ENCODE peak calls at places on chromosomes 4 and X, in five cellular contexts. N is mesenchymal stem cell, J is IMR-90, U is neuronal stem cell, O is H1. B is an unnamed sample.

GRCh38 chr4:170580651-170581050 is 490.9 kb upstream of the AADAT start:
- DNase-seq in N (no peak), J (no peak), U (no peak), O (no peak), B (no peak)

GRCh38 chr4:119300072-119300387 is 21.9 kb downstream of the FABP2 start:
- DNase-seq in N (peak; percentile 73), J (peak; percentile 59), U (no peak), O (no peak), B (no peak)

GRCh38 chrX:7270018-7270417 is 122.1 kb upstream of the PUDP start:
- DNase-seq in N (peak; percentile 69), J (peak; percentile 58), U (no peak), O (no peak), B (no peak)

GRCh38 chr4:182842991-182843390 is 74.2 kb downstream of the DCTD start:
- DNase-seq in N (no peak), J (no peak), U (no peak), O (no peak), B (no peak)

GRCh38 chr4:103499094-103499493 is 220.7 kb downstream of the TACR3 start:
- DNase-seq in N (peak; percentile 18), J (no peak), U (no peak), O (no peak), B (peak; percentile 48)

GRCh38 chr4:5839751-5840674 is 52.9 kb downstream of the CRMP1 start:
- DNase-seq in N (no peak), J (no peak), U (no peak), O (no peak), B (no peak)

GRCh38 chrX:65696613-65697012 is 29.2 kb downstream of the MSN start:
- DNase-seq in N (no peak), J (no peak), U (no peak), O (no peak), B (no peak)

GRCh38 chr4:128519163-128519810 is 231.7 kb upstream of the PGRMC2 start:
- DNase-seq in N (no peak), J (peak; percentile 23), U (no peak), O (no peak), B (no peak)

GRCh38 chrX:10722804-10723364 is 102.5 kb upstream of the MID1 start:
- DNase-seq in N (peak; percentile 37), J (peak; percentile 67), U (peak; percentile 39), O (peak; percentile 76), B (peak; percentile 61)

GRCh38 chr4:40245794-40246546 is 49.1 kb downstream of the RHOH start:
- DNase-seq in N (no peak), J (no peak), U (no peak), O (peak; percentile 55), B (peak; percentile 66)
- H3K36me3 ChIP-seq in N (no peaks in the 10 kb centered on the region), J (no peaks in the 10 kb centered on the region), U (peaks cover 10% of the 10 kb centered on the region), O (no peaks in the 10 kb centered on the region), B (no peaks in the 10 kb centered on the region)

DNA sequence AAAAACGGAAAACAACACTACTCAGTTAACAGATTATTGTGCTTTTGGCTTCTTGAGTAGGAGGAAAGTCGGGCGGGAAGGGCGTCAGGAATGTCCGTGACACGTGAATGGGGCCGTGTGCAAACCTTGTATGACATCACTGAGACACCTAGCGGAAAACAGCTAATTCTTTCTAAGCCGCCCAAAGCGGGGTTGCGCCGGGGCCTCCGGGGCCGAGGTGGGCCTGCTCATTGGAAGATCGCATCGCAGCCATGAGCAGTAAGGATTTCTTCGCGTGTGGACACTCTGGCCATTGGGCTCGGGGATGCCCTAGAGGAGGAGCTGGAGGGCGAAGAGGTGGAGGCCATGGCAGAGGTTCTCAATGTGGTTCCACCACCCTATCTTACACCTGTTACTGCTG is at the start of gene ZCCHC13:
- DNase-seq in N (no peak), J (no peak), U (no peak), O (no peak), B (no peak)
- H2BK15ac ChIP-seq in N (no peak within 1 kb of the TSS), J (no peak within 1 kb of the TSS), U (no peak within 1 kb of the TSS), O (no peak within 1 kb of the TSS), B (no peak within 1 kb of the TSS)

DNA sequence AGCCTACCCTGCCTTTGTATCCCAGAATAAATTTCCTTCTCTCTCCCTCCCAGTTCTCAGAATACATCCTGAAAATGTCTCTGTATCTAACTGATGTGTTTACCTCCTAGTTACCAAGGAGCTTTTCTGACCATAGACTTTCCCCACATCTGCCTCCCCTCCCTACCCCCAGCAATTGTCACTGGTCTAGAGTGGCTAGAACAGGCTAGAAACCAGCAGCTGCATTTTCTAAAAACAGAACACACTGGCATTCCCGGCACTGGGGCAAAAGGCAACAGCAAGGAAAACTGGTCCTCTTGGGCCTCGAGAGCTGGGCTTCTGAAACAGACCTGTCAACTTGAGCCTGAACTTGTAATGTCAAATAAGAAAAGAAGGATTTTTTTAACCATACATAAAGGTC is 16.4 kb downstream of the TASL start:
- DNase-seq in N (peak; percentile 41), J (no peak), U (no peak), O (no peak), B (peak; percentile 3)
- H3K36me3 ChIP-seq in N (no peaks in the 10 kb centered on the region), J (no peaks in the 10 kb centered on the region), U (no peaks in the 10 kb centered on the region), O (no peaks in the 10 kb centered on the region), B (no peaks in the 10 kb centered on the region)

GRCh38 chr4:186190456-186191265 is 706 bp upstream of the CYP4V2 start:
- DNase-seq in N (peak; percentile 43), J (no peak), U (no peak), O (peak; percentile 61), B (peak; percentile 33)

GRCh38 chr4:186193851-186194250 is 2.5 kb downstream of the CYP4V2 start:
- DNase-seq in N (no peak), J (no peak), U (no peak), O (no peak), B (no peak)

GRCh38 chr4:186189656-186190055 is 1.7 kb upstream of the CYP4V2 start:
- DNase-seq in N (no peak), J (no peak), U (no peak), O (no peak), B (no peak)

GRCh38 chr4:186192068-186192751 is 843 bp downstream of the CYP4V2 start:
- DNase-seq in N (peak; percentile 60), J (peak; percentile 48), U (peak; percentile 29), O (peak; percentile 72), B (peak; percentile 73)

DNA sequence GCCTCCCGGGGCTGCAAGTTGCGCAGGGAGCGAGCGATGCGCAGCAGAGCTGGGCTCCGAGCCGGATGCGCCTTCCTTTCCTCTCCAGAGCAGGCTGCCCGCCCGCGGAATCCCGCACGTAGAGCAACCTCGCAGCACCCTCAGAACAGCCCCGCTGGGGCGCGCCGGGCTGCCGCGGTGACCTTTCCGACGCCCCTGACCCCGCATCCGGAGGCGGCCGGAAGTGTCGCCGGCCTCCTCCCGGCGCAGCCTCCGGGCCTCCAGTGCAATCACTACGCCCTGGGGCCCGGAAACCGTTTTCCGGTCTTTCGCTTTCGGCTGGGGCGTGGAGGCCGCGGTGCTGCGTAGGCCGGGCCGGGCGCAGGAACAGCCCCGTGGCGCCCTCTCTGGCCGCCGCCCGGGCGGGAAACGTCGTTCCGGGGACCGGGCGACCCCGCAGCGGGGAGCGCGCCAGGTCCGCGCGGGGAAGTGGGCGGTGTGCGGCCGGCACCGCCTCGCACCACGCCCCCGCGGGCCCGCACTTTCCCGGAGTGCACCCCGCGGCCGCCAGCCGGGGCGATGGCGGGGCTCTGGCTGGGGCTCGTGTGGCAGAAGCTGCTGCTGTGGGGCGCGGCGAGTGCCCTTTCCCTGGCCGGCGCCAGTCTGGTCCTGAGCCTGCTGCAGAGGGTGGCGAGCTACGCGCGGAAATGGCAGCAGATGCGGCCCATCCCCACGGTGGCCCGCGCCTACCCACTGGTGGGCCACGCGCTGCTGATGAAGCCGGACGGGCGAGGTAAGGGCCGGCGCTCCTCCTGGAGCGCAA is at the start of gene CYP4V2:
- DNase-seq in N (peak; percentile 87), J (peak; percentile 72), U (peak; percentile 69), O (peak; percentile 83), B (peak; percentile 83)
- H2BK15ac ChIP-seq in N (peak within 1 kb of the TSS; percentile 100), J (no peak within 1 kb of the TSS), U (peak within 1 kb of the TSS; percentile 88), O (no peak within 1 kb of the TSS), B (no peak within 1 kb of the TSS)

DNA sequence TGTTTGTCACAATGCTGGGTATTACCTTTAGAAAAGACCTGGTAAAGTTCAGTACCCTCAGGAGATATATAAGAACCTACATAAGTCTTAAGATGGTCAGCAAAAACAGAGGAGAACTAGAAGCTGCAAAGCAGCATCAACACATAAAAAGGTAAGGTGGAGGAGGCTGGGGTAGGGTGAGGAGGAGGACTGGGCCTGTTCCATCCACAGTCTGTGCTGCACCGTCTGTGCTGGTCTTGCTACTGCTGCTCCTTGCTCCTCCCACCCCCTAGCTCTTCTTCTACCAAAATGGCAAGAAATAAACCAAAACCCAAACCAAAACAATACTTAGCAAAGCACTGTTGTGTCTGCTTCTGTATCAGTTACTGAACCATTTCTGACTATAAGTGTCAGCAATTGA is 102.2 kb downstream of the CDS1 start:
- DNase-seq in N (no peak), J (no peak), U (no peak), O (no peak), B (no peak)
- H3K36me3 ChIP-seq in N (peaks cover 83% of the 10 kb centered on the region), J (peaks cover 29% of the 10 kb centered on the region), U (peaks cover 93% of the 10 kb centered on the region), O (peaks cover 20% of the 10 kb centered on the region), B (peaks cover 8% of the 10 kb centered on the region)

GRCh38 chr4:42132099-42132498 is 20.4 kb downstream of the BEND4 start:
- DNase-seq in N (no peak), J (no peak), U (no peak), O (no peak), B (peak; percentile 13)
- H2BK15ac ChIP-seq in N (no peak overlapping the region), J (no peak overlapping the region), U (no peak overlapping the region), O (no peak overlapping the region), B (no peak overlapping the region)

DNA sequence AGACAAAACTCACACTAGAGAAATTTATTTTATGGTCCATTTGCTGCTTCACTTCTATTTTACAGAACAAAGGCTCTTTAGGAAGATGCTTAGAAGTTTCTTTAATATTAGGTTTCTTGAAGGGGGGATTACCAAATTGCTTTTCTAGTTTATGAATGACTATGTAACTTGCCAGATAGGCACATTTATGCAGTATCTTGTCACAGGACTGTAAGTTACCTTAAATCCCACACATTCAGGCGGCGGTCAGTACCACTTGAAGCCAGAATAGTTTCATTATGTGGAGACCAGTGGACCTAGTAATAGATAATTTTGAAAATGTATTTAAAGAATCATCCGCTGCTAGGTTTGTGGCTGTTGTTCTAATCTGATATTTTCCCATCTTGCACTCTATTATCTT is 18.3 kb downstream of the RBBP7 start:
- DNase-seq in N (no peak), J (no peak), U (no peak), O (no peak), B (no peak)
- H3K36me3 ChIP-seq in N (peaks cover 56% of the 10 kb centered on the region), J (peaks cover 20% of the 10 kb centered on the region), U (peaks cover 99% of the 10 kb centered on the region), O (peaks cover 14% of the 10 kb centered on the region), B (no peaks in the 10 kb centered on the region)

DNA sequence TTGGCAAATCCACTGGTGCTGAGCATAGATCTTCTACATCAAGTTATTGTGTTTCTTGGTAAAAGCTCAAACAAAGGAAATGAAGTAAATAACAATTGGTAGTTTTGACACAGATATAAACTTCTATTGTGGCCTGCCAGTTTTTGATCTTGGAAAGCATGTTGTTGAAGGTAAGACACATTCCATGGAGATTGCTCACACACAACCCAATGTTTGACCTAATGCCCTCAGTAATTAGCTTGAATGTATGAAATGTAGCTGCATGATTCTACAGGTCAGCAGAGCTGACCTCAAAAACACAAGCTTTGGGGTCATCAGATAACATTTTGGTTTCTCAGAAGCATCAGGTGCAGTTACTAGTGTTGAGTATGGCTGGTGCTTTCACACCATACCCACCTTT is 16.5 kb downstream of the GPR173 start:
- DNase-seq in N (no peak), J (no peak), U (no peak), O (no peak), B (no peak)
- H2BK15ac ChIP-seq in N (no peak overlapping the region), J (no peak overlapping the region), U (no peak overlapping the region), O (no peak overlapping the region), B (no peak overlapping the region)

B was measured in mesendoderm.